ENCODE peak calls at places on chromosomes 13 and 19, in four cellular contexts. J, M, Y and S are unnamed samples.

GRCh38 chr13:34357435-34358232 is 539.7 kb downstream of the RFC3 start:
- DNase-seq in Y (no peak), J (no peak), M (no peak), S (no peak)

GRCh38 chr19:44757057-44757734 is 8.7 kb downstream of the BCL3 start:
- DNase-seq in M (peak), Y (peak), J (no peak), S (no peak)

GRCh38 chr13:108795841-108796240 is 166.4 kb downstream of the MYO16 start:
- DNase-seq in J (no peak), M (no peak), Y (no peak), S (no peak)

GRCh38 chr19:40586611-40587010 is 9.9 kb downstream of the SHKBP1 start:
- DNase-seq in Y (no peak), J (no peak), M (no peak), S (no peak)

GRCh38 chr19:15629003-15629880 is 11.5 kb upstream of the CYP4F3 start:
- DNase-seq in J (peak), Y (peak), M (peak), S (peak)

GRCh38 chr19:7348587-7349230 is at the start of gene ARHGEF18:
- DNase-seq in M (no peak), Y (no peak), J (no peak), S (peak)

GRCh38 chr13:63189712-63190111 is 1774.1 kb upstream of the PCDH20 start:
- DNase-seq in M (no peak), Y (no peak), J (no peak), S (no peak)

GRCh38 chr19:39174142-39174541 is 22.6 kb upstream of the NCCRP1 start:
- DNase-seq in M (no peak), J (no peak), Y (no peak), S (no peak)

GRCh38 chr19:6580313-6580712 is 10.6 kb downstream of the CD70 start:
- DNase-seq in M (no peak), J (no peak), Y (no peak), S (no peak)

GRCh38 chr13:91482427-91482826 is 84.0 kb downstream of the GPC5 start:
- DNase-seq in J (peak), M (no peak), Y (peak), S (no peak)

GRCh38 chr13:39597828-39598227 is 5.2 kb downstream of the LHFPL6 start:
- DNase-seq in M (no peak), J (no peak), Y (no peak), S (no peak)

GRCh38 chr19:5563008-5563431 is 4.7 kb downstream of the TINCR start:
- DNase-seq in J (no peak), M (no peak), Y (peak), S (no peak)

GRCh38 chr13:106143930-106144709 is 391.3 kb downstream of the EFNB2 start:
- DNase-seq in J (no peak), Y (no peak), M (no peak), S (no peak)

GRCh38 chr19:29283366-29283765 is 70.4 kb upstream of the UQCRFS1 start:
- DNase-seq in M (no peak), J (no peak), Y (no peak), S (no peak)

GRCh38 chr13:27960362-27961226 is 8.5 kb downstream of the CDX2 start:
- DNase-seq in Y (peak), M (peak), J (no peak), S (no peak)

GRCh38 chr13:110562696-110563462 is 1.4 kb upstream of the RAB20 start:
- DNase-seq in Y (no peak), M (no peak), J (no peak), S (no peak)

GRCh38 chr19:33580026-33580644 is 41.6 kb upstream of the CHST8 start:
- DNase-seq in M (no peak), Y (no peak), J (no peak), S (no peak)

GRCh38 chr19:17335575-17335974 is 920 bp upstream of the ANO8 start:
- DNase-seq in Y (no peak), M (no peak), J (no peak), S (no peak)

GRCh38 chr19:40709817-40710216 is 6.9 kb downstream of the COQ8B start:
- DNase-seq in J (no peak), Y (no peak), M (no peak), S (no peak)

GRCh38 chr13:97328222-97328790 is 105.7 kb upstream of the RAP2A start:
- DNase-seq in J (no peak), M (no peak), Y (no peak), S (no peak)

GRCh38 chr13:98563071-98563470 is 13.8 kb downstream of the STK24 start:
- DNase-seq in M (no peak), J (no peak), Y (no peak), S (no peak)

GRCh38 chr19:8146877-8147575 is 2.4 kb downstream of the FBN3 start:
- DNase-seq in J (no peak), M (no peak), Y (peak), S (no peak)

GRCh38 chr13:98941118-98941517 is 36.7 kb downstream of the DOCK9 start:
- DNase-seq in J (no peak), M (no peak), Y (no peak), S (no peak)

GRCh38 chr19:42323852-42324654 is 1.4 kb upstream of the MEGF8 start:
- DNase-seq in M (no peak), J (no peak), Y (peak), S (no peak)

GRCh38 chr19:38815059-38816001 is 2.6 kb upstream of the LGALS4 start:
- DNase-seq in Y (peak), M (peak), J (peak), S (no peak)

GRCh38 chr19:10936661-10937084 is 8.1 kb downstream of the TIMM29 start:
- DNase-seq in Y (peak), M (peak), J (peak), S (peak)

GRCh38 chr13:42064966-42065365 is 16.5 kb downstream of the DGKH start:
- DNase-seq in Y (no peak), M (no peak), J (no peak), S (no peak)

GRCh38 chr19:6276447-6276846 is 3.3 kb downstream of the MLLT1 start:
- DNase-seq in M (peak), Y (peak), J (no peak), S (no peak)

GRCh38 chr13:97240789-97241734 is 18.9 kb downstream of the MBNL2 start:
- DNase-seq in J (no peak), M (no peak), Y (no peak), S (no peak)

GRCh38 chr13:40640845-40641458 is 25.5 kb downstream of the FOXO1 start:
- DNase-seq in Y (no peak), M (no peak), J (no peak), S (no peak)

GRCh38 chr13:39201075-39201630 is 162.9 kb downstream of the NHLRC3 start:
- DNase-seq in M (no peak), Y (no peak), J (no peak), S (no peak)

GRCh38 chr13:28820099-28821051 is at the start of gene MTUS2:
- DNase-seq in J (peak), Y (no peak), M (peak), S (no peak)

GRCh38 chr19:11843741-11844140 is 4.8 kb upstream of the ZNF439 start:
- DNase-seq in Y (no peak), J (no peak), M (no peak), S (no peak)

GRCh38 chr19:6378036-6378435 is 2.3 kb upstream of the PSPN start:
- DNase-seq in M (no peak), Y (no peak), J (no peak), S (no peak)

GRCh38 chr19:55552206-55552605 is 6.9 kb upstream of the SBK3 start:
- DNase-seq in Y (no peak), J (no peak), M (no peak), S (no peak)

GRCh38 chr19:55552620-55553019 is 7.3 kb upstream of the SBK3 start:
- DNase-seq in J (no peak), Y (no peak), M (no peak), S (no peak)

GRCh38 chr19:55554302-55554701 is 9.0 kb upstream of the SBK3 start:
- DNase-seq in Y (no peak), M (no peak), J (no peak), S (no peak)

GRCh38 chr19:55554749-55555152 is 9.4 kb upstream of the SBK3 start:
- DNase-seq in Y (no peak), M (no peak), J (no peak), S (no peak)

GRCh38 chr19:55553217-55554182 is 8.2 kb upstream of the SBK3 start:
- DNase-seq in M (no peak), J (no peak), Y (no peak), S (no peak)
- TF ChIP-seq FOXM1 in M (no peak), J (no peak), Y (no peak), S (no peak)

GRCh38 chr13:113414335-113414734 is 39.0 kb downstream of the ADPRHL1 start:
- DNase-seq in M (no peak), Y (no peak), J (no peak), S (no peak)

GRCh38 chr13:113415032-113415431 is 38.3 kb downstream of the ADPRHL1 start:
- DNase-seq in J (no peak), M (no peak), Y (no peak), S (no peak)

GRCh38 chr13:113412440-113412839 is 40.8 kb downstream of the ADPRHL1 start:
- DNase-seq in M (no peak), Y (no peak), J (no peak), S (no peak)

GRCh38 chr13:113413178-113413897 is 40.0 kb downstream of the ADPRHL1 start:
- DNase-seq in M (no peak), Y (no peak), J (no peak), S (no peak)

GRCh38 chr13:113413898-113414282 is 39.4 kb downstream of the ADPRHL1 start:
- DNase-seq in Y (no peak), J (no peak), M (no peak), S (no peak)
- TF ChIP-seq FOXM1 in Y (no peak), J (no peak), M (no peak), S (no peak)

GRCh38 chr19:31598730-31599238 is 249.5 kb upstream of the TSHZ3 start:
- DNase-seq in J (no peak), Y (no peak), M (no peak), S (no peak)
- TF ChIP-seq FOXM1 in J (no peak), Y (no peak), M (no peak), S (no peak)

GRCh38 chr19:45827459-45828093 is 12.5 kb upstream of the RSPH6A start:
- DNase-seq in J (no peak), M (no peak), Y (no peak), S (no peak)
- TF ChIP-seq FOXM1 in J (no peak), M (no peak), Y (no peak), S (no peak)

GRCh38 chr19:1970806-1971502 is 30.0 kb downstream of the CSNK1G2 start:
- DNase-seq in Y (no peak), M (no peak), J (no peak), S (no peak)

GRCh38 chr19:1967087-1967608 is 26.2 kb downstream of the CSNK1G2 start:
- DNase-seq in J (no peak), M (no peak), Y (no peak), S (no peak)

GRCh38 chr19:1970003-1970805 is 29.2 kb downstream of the CSNK1G2 start:
- DNase-seq in Y (no peak), J (no peak), M (no peak), S (no peak)

GRCh38 chr19:1968279-1969175 is 27.6 kb downstream of the CSNK1G2 start:
- DNase-seq in J (no peak), M (no peak), Y (peak), S (no peak)

GRCh38 chr19:1969176-1970002 is 28.4 kb downstream of the CSNK1G2 start:
- DNase-seq in J (no peak), M (no peak), Y (no peak), S (no peak)
- TF ChIP-seq FOXM1 in J (no peak), M (no peak), Y (no peak), S (no peak)

GRCh38 chr19:13766095-13766481 is 1.8 kb downstream of the MRI1 start:
- DNase-seq in M (no peak), Y (no peak), J (no peak), S (no peak)

GRCh38 chr19:13765395-13766094 is 1.2 kb downstream of the MRI1 start:
- DNase-seq in Y (peak), J (peak), M (no peak), S (no peak)

GRCh38 chr19:13768510-13768909 is 4.2 kb downstream of the MRI1 start:
- DNase-seq in Y (no peak), J (no peak), M (no peak), S (no peak)

GRCh38 chr19:13774217-13775191 is at the start of gene C19orf53:
- DNase-seq in J (peak), M (peak), Y (peak), S (peak)

DNA sequence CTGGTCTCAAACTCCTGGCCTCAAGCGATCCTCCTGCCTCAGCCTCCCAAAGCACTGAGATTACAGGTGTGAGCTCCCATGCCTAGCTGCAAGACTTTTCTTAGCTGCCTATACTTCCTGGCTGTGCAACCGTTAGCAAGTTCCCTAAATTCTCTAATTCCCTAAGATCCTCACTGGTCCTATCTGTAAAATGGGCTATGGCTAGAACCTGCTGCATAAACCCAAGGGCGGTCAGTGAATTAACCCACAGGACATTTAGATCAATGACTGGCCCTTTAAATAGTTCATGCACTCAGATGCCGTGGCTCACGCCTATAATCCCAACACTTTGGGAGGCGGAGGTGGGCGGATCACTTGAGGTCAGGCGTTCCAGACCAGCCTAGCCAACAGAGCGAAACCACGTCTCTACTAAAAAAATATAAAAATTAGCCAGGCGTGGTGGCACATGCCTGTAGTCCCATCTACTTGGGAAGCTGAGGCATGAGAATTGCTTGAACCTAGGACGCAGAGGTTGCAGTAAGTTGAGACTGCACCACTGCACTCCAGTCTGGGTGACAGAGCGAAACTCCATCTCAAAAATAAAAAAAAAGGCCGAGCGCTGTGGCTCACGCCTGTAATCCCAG is 4.1 kb upstream of the C19orf53 start:
- DNase-seq in J (no peak), M (no peak), Y (no peak), S (no peak)
- TF ChIP-seq FOXM1 in J (no peak), M (no peak), Y (no peak), S (no peak)

DNA sequence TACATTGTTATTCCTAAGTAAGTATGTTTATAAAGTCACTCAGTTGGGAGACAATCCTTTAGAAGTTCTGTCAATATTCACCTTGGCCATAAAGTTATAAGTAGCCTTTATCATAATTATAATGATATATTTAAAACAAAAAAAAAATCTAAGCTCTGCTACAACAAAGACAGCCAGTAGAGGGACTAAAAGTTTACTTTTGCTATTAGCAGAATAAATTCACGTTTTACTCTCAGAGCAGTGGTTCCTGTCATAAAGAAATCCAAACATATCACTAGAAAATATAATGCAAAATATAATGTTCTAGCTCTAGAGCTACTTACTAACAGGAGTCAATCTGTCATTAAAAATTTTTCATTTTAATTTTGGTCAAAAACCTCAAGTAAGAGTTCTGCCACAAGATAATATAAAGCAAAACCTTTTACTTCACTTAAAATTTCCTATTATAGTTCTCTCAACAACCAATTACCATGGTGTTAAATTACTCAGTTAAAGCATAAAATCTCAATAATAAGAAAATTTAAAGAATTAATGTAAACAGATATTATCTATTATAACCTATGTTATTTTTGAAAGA is 17.7 kb downstream of the INTS6 start:
- DNase-seq in Y (peak), J (peak), M (no peak), S (no peak)
- TF ChIP-seq FOXM1 in Y (no peak), J (no peak), M (no peak), S (no peak)

DNA sequence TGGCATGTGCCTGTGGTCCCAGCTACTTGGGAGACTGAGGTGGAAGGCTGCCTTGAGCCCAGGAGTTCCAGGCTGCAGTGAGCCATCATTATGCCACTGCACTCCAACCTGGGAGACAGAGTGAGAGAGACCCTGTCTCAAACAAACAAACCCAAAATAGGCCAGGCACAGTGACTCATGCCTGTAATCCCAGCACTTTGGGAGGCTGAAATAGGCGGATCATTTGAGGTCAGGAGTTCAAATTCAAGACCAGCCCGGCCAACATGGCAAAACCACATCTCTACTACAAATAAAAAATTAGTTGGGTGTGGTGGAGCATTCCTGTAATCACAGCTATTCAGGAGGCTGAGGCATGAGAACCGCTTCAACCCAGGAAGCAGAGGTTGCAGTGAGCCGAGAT is 7.0 kb downstream of the STX10 start:
- DNase-seq in M (no peak), J (no peak), Y (no peak), S (no peak)
- TF ChIP-seq FOXM1 in M (no peak), J (no peak), Y (no peak), S (no peak)

DNA sequence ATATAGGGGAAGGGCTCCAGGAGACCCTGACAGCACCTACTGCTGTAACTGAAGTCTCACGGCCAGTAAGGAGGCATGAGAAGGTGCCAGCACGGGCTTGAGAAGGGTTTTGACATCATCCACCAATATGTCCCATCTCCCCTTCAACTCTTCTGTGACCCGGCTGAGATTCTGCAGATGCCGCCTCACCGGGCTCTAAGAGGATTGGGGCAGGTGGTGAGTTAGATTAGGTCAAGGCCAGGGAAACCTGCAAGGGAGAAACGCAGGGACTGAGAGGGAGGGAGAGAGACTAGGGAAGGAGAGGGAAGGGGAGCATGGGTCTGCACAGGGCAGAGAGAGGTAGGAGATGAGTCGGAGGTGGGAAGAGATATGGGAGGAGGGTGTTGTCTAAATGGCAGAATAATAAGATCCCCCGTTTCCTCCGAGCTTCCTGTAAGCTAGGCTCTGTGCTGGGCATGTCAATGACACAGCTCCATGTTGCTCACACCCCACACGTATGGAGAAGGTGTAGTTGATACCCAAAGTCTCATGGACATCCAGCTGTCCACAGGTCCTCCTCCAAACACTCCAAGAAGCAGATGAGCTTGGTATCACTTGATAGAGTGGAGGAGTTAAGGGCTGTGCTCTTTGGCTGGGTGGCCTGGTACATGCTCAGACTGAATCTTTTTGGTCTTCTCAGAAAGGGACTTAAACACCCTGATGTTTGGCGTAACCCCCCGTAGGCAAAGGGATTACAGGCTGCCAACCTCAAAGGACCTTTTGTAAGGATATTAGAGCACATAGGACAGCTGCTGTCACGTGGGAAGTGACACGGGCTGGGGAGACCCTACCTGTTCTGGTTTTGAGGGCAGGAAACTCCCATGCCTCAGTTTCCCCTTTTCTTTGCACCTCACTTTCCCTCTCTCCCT is 6.1 kb downstream of the TPRX1 start:
- DNase-seq in M (no peak), Y (no peak), J (no peak), S (no peak)
- TF ChIP-seq FOXM1 in M (no peak), Y (no peak), J (no peak), S (no peak)